ENCODE peak calls at places on chromosomes 16 and 17, in nine cellular contexts. M is OCI-M1; K is activated CD4-positive, alpha-beta memory T cell treated with anti-CD3 and anti-CD28 coated beads, Interleukin-2, amount 10 ng/mL, durations not matched to agents 7 days and 5 days; A is HTR-8/SVneo; Z is iPS-NIHi11; Y is naive thymus-derived CD8-positive, alpha-beta T cell; R is stimulated activated CD8-positive, alpha-beta memory T cell treated with anti-CD3 and anti-CD28 coated beads, Interleukin-4, amount 100 ng/mL, for 48 hours; V is endothelial cell; W is germinal center. G is an unnamed sample.

GRCh38 chr17:3647769-3648540 is 11.4 kb downstream of the CTNS start:
- DNase-seq in M (peak; percentile 55), K (peak; percentile 65), A (no peak), Z (peak; percentile 76), Y (peak; percentile 11), R (peak; percentile 69), V (peak; percentile 73), W (peak; percentile 52), G (peak; percentile 54)

GRCh38 chr17:6994666-6995246 is 1.1 kb upstream of the ALOX12 start:
- DNase-seq in M (peak; percentile 67), K (no peak), A (no peak), Z (no peak), Y (no peak), R (no peak), V (no peak), W (no peak), G (no peak)

GRCh38 chr16:81427245-81427644 is 17.4 kb upstream of the CMIP start:
- DNase-seq in M (no peak), K (no peak), A (no peak), Z (no peak), Y (no peak), R (no peak), V (no peak), W (no peak), G (no peak)

GRCh38 chr16:67198238-67198734 is 645 bp upstream of the ELMO3 start:
- DNase-seq in M (no peak), K (no peak), A (no peak), Z (peak; percentile 77), Y (peak; percentile 19), R (no peak), V (peak; percentile 60), W (peak; percentile 63), G (no peak)

GRCh38 chr17:77681820-77682219 is 276.7 kb upstream of the TNRC6C start:
- DNase-seq in M (no peak), K (no peak), A (no peak), Z (no peak), Y (no peak), R (no peak), V (no peak), W (no peak), G (no peak)

GRCh38 chr16:727291-727977 is 528 bp downstream of the HAGHL start:
- DNase-seq in M (peak; percentile 34), K (peak; percentile 46), A (no peak), Z (no peak), Y (no peak), R (no peak), V (no peak), W (peak; percentile 52), G (no peak)

GRCh38 chr17:2853111-2853721 is 57.0 kb downstream of the RAP1GAP2 start:
- DNase-seq in M (no peak), K (peak; percentile 52), A (peak; percentile 57), Z (peak; percentile 79), Y (no peak), R (peak; percentile 50), V (peak; percentile 33), W (no peak), G (no peak)

GRCh38 chr17:28124962-28125361 is 82.5 kb downstream of the NLK start:
- DNase-seq in M (no peak), K (no peak), A (no peak), Z (no peak), Y (no peak), R (no peak), V (no peak), W (no peak), G (no peak)

GRCh38 chr17:29241015-29241963 is 5.4 kb upstream of the CRYBA1 start:
- DNase-seq in M (peak; percentile 41), K (no peak), A (peak; percentile 93), Z (peak; percentile 58), Y (no peak), R (peak; percentile 52), V (no peak), W (no peak), G (no peak)

GRCh38 chr17:31327534-31328526 is 6.4 kb upstream of the EVI2A start:
- DNase-seq in M (no peak), K (no peak), A (peak; percentile 72), Z (no peak), Y (no peak), R (no peak), V (no peak), W (no peak), G (no peak)

GRCh38 chr17:58302919-58303551 is 22.3 kb upstream of the MPO start:
- DNase-seq in M (no peak), K (no peak), A (no peak), Z (peak; percentile 27), Y (no peak), R (no peak), V (no peak), W (no peak), G (peak; percentile 9)

GRCh38 chr17:78527345-78527744 is 49.9 kb downstream of the DNAH17 start:
- DNase-seq in M (no peak), K (no peak), A (no peak), Z (no peak), Y (no peak), R (no peak), V (no peak), W (no peak), G (peak; percentile 59)

GRCh38 chr17:17156107-17156506 is 50.0 kb downstream of the PLD6 start:
- DNase-seq in M (no peak), K (no peak), A (no peak), Z (no peak), Y (no peak), R (no peak), V (no peak), W (no peak), G (no peak)

GRCh38 chr16:30380801-30381208 is 1.6 kb downstream of the SEPTIN1 start:
- DNase-seq in M (no peak), K (no peak), A (no peak), Z (no peak), Y (no peak), R (no peak), V (no peak), W (no peak), G (no peak)

GRCh38 chr16:87457724-87458423 is 35.0 kb downstream of the ZCCHC14 start:
- DNase-seq in M (no peak), K (peak; percentile 60), A (peak; percentile 91), Z (no peak), Y (no peak), R (peak; percentile 74), V (no peak), W (no peak), G (no peak)

GRCh38 chr17:67359960-67360817 is 6.2 kb downstream of the PSMD12 start:
- DNase-seq in M (peak; percentile 65), K (peak; percentile 67), A (no peak), Z (peak; percentile 33), Y (peak; percentile 75), R (peak; percentile 52), V (peak; percentile 11), W (peak; percentile 30), G (no peak)

GRCh38 chr16:58843675-58844074 is 109.6 kb upstream of the GOT2 start:
- DNase-seq in M (peak; percentile 70), K (no peak), A (peak; percentile 11), Z (peak; percentile 18), Y (no peak), R (no peak), V (no peak), W (no peak), G (no peak)

GRCh38 chr17:50219939-50220465 is 18.6 kb upstream of the COL1A1 start:
- DNase-seq in M (no peak), K (no peak), A (no peak), Z (no peak), Y (no peak), R (no peak), V (no peak), W (no peak), G (no peak)

GRCh38 chr17:12900474-12900873 is 111.2 kb downstream of the ARHGAP44 start:
- DNase-seq in M (no peak), K (no peak), A (no peak), Z (no peak), Y (no peak), R (no peak), V (no peak), W (no peak), G (no peak)

GRCh38 chr16:54657058-54657708 is 273.5 kb upstream of the IRX5 start:
- DNase-seq in M (peak; percentile 9), K (no peak), A (no peak), Z (no peak), Y (no peak), R (no peak), V (no peak), W (no peak), G (no peak)

GRCh38 chr17:18862011-18862410 is 4.1 kb downstream of the PRPSAP2 start:
- DNase-seq in M (no peak), K (no peak), A (no peak), Z (no peak), Y (no peak), R (no peak), V (no peak), W (no peak), G (no peak)